ENCODE peak calls at places on chromosomes 3 and 15, in eight cellular contexts. One of them, this sample, is unnamed.

GRCh38 chr3:144237351-144237750 is 265.7 kb downstream of the DIPK2A start:
- DNase-seq in dorsolateral prefrontal cortex: peak
- DNase-seq in Peyer's patch: no peak
- DNase-seq in T-cell: no peak
- DNase-seq in suprapubic skin: no peak
- DNase-seq in Right ventricle myocardium superior: no peak
- DNase-seq in fibroblast of mammary gland: no peak
- DNase-seq in CD4-positive, alpha-beta T cell: no peak
- DNase-seq in this sample: no peak

GRCh38 chr3:132289311-132289710 is 27.9 kb upstream of the ACP3 start:
- DNase-seq in Peyer's patch: no peak
- DNase-seq in CD4-positive, alpha-beta T cell: no peak
- DNase-seq in Right ventricle myocardium superior: no peak
- DNase-seq in dorsolateral prefrontal cortex: no peak
- DNase-seq in T-cell: no peak
- DNase-seq in fibroblast of mammary gland: peak
- DNase-seq in suprapubic skin: no peak
- DNase-seq in this sample: no peak

GRCh38 chr15:28919679-28920655 is 34.2 kb downstream of the APBA2 start:
- DNase-seq in T-cell: peak
- DNase-seq in dorsolateral prefrontal cortex: no peak
- DNase-seq in suprapubic skin: peak
- DNase-seq in fibroblast of mammary gland: no peak
- DNase-seq in Right ventricle myocardium superior: no peak
- DNase-seq in Peyer's patch: no peak
- DNase-seq in CD4-positive, alpha-beta T cell: no peak
- DNase-seq in this sample: peak

GRCh38 chr3:148178508-148178907 is 519.2 kb upstream of the AGTR1 start:
- DNase-seq in fibroblast of mammary gland: no peak
- DNase-seq in Peyer's patch: no peak
- DNase-seq in CD4-positive, alpha-beta T cell: no peak
- DNase-seq in suprapubic skin: no peak
- DNase-seq in T-cell: no peak
- DNase-seq in Right ventricle myocardium superior: no peak
- DNase-seq in dorsolateral prefrontal cortex: no peak
- DNase-seq in this sample: no peak

GRCh38 chr3:165130709-165131108 is 52.4 kb upstream of the SI start:
- DNase-seq in CD4-positive, alpha-beta T cell: no peak
- DNase-seq in T-cell: no peak
- DNase-seq in fibroblast of mammary gland: no peak
- DNase-seq in Right ventricle myocardium superior: no peak
- DNase-seq in suprapubic skin: no peak
- DNase-seq in dorsolateral prefrontal cortex: no peak
- DNase-seq in Peyer's patch: no peak
- DNase-seq in this sample: no peak

GRCh38 chr3:47979070-47979469 is 37.1 kb downstream of the MAP4 start:
- DNase-seq in CD4-positive, alpha-beta T cell: no peak
- DNase-seq in suprapubic skin: no peak
- DNase-seq in Right ventricle myocardium superior: no peak
- DNase-seq in Peyer's patch: no peak
- DNase-seq in fibroblast of mammary gland: no peak
- DNase-seq in T-cell: no peak
- DNase-seq in dorsolateral prefrontal cortex: no peak
- DNase-seq in this sample: no peak

GRCh38 chr3:8869613-8870012 is 93.7 kb downstream of the RAD18 start:
- DNase-seq in Peyer's patch: no peak
- DNase-seq in suprapubic skin: no peak
- DNase-seq in Right ventricle myocardium superior: no peak
- DNase-seq in CD4-positive, alpha-beta T cell: no peak
- DNase-seq in fibroblast of mammary gland: peak
- DNase-seq in dorsolateral prefrontal cortex: no peak
- DNase-seq in T-cell: no peak
- DNase-seq in this sample: no peak

GRCh38 chr3:106945435-106945834 is 431.8 kb upstream of the CCDC54 start:
- DNase-seq in T-cell: no peak
- DNase-seq in CD4-positive, alpha-beta T cell: no peak
- DNase-seq in dorsolateral prefrontal cortex: no peak
- DNase-seq in Right ventricle myocardium superior: no peak
- DNase-seq in fibroblast of mammary gland: peak
- DNase-seq in Peyer's patch: no peak
- DNase-seq in suprapubic skin: no peak
- DNase-seq in this sample: no peak

GRCh38 chr3:169686278-169686677 is 22.8 kb upstream of the MECOM start:
- DNase-seq in CD4-positive, alpha-beta T cell: no peak
- DNase-seq in suprapubic skin: no peak
- DNase-seq in dorsolateral prefrontal cortex: no peak
- DNase-seq in fibroblast of mammary gland: no peak
- DNase-seq in T-cell: no peak
- DNase-seq in Peyer's patch: no peak
- DNase-seq in Right ventricle myocardium superior: no peak
- DNase-seq in this sample: no peak

GRCh38 chr3:119660474-119661150 is at the start of gene POPDC2:
- DNase-seq in CD4-positive, alpha-beta T cell: no peak
- DNase-seq in Peyer's patch: no peak
- DNase-seq in suprapubic skin: no peak
- DNase-seq in dorsolateral prefrontal cortex: no peak
- DNase-seq in fibroblast of mammary gland: peak
- DNase-seq in Right ventricle myocardium superior: peak
- DNase-seq in T-cell: no peak
- DNase-seq in this sample: no peak

GRCh38 chr3:88219138-88219792 is 69.5 kb downstream of the C3orf38 start:
- DNase-seq in CD4-positive, alpha-beta T cell: no peak
- DNase-seq in Peyer's patch: peak
- DNase-seq in fibroblast of mammary gland: peak
- DNase-seq in dorsolateral prefrontal cortex: peak
- DNase-seq in T-cell: no peak
- DNase-seq in suprapubic skin: no peak
- DNase-seq in Right ventricle myocardium superior: no peak
- DNase-seq in this sample: no peak

GRCh38 chr15:85763157-85763556 is 31.6 kb downstream of the KLHL25 start:
- DNase-seq in CD4-positive, alpha-beta T cell: no peak
- DNase-seq in fibroblast of mammary gland: no peak
- DNase-seq in Peyer's patch: no peak
- DNase-seq in suprapubic skin: no peak
- DNase-seq in Right ventricle myocardium superior: peak
- DNase-seq in dorsolateral prefrontal cortex: no peak
- DNase-seq in T-cell: no peak
- DNase-seq in this sample: peak

GRCh38 chr3:117692416-117692995 is 982.9 kb downstream of the TUSC7 start:
- DNase-seq in T-cell: no peak
- DNase-seq in CD4-positive, alpha-beta T cell: no peak
- DNase-seq in dorsolateral prefrontal cortex: no peak
- DNase-seq in suprapubic skin: no peak
- DNase-seq in Right ventricle myocardium superior: no peak
- DNase-seq in fibroblast of mammary gland: peak
- DNase-seq in Peyer's patch: no peak
- DNase-seq in this sample: no peak

GRCh38 chr15:62469874-62470688 is 305.0 kb upstream of the C2CD4B start:
- DNase-seq in fibroblast of mammary gland: peak
- DNase-seq in T-cell: no peak
- DNase-seq in suprapubic skin: peak
- DNase-seq in CD4-positive, alpha-beta T cell: no peak
- DNase-seq in Right ventricle myocardium superior: peak
- DNase-seq in Peyer's patch: no peak
- DNase-seq in dorsolateral prefrontal cortex: no peak
- DNase-seq in this sample: no peak

GRCh38 chr3:112629425-112629824 is 11.5 kb downstream of the CCDC80 start:
- DNase-seq in dorsolateral prefrontal cortex: no peak
- DNase-seq in suprapubic skin: no peak
- DNase-seq in Right ventricle myocardium superior: peak
- DNase-seq in Peyer's patch: no peak
- DNase-seq in fibroblast of mammary gland: peak
- DNase-seq in T-cell: no peak
- DNase-seq in CD4-positive, alpha-beta T cell: no peak
- DNase-seq in this sample: no peak

GRCh38 chr3:140545756-140546155 is 132.1 kb upstream of the TRIM42 start:
- DNase-seq in T-cell: no peak
- DNase-seq in Right ventricle myocardium superior: no peak
- DNase-seq in dorsolateral prefrontal cortex: no peak
- DNase-seq in CD4-positive, alpha-beta T cell: no peak
- DNase-seq in suprapubic skin: no peak
- DNase-seq in fibroblast of mammary gland: no peak
- DNase-seq in Peyer's patch: no peak
- DNase-seq in this sample: no peak

GRCh38 chr3:8668216-8668615 is 23.6 kb upstream of the SSUH2 start:
- DNase-seq in Right ventricle myocardium superior: no peak
- DNase-seq in T-cell: no peak
- DNase-seq in CD4-positive, alpha-beta T cell: no peak
- DNase-seq in fibroblast of mammary gland: peak
- DNase-seq in suprapubic skin: no peak
- DNase-seq in dorsolateral prefrontal cortex: no peak
- DNase-seq in Peyer's patch: no peak
- DNase-seq in this sample: no peak

GRCh38 chr3:124878561-124879394 is 8.4 kb downstream of the ITGB5 start:
- DNase-seq in CD4-positive, alpha-beta T cell: no peak
- DNase-seq in T-cell: no peak
- DNase-seq in suprapubic skin: no peak
- DNase-seq in fibroblast of mammary gland: peak
- DNase-seq in Peyer's patch: peak
- DNase-seq in dorsolateral prefrontal cortex: no peak
- DNase-seq in Right ventricle myocardium superior: no peak
- DNase-seq in this sample: no peak

This sample was measured in lower lobe of right lung.